ENCODE peak calls at places on chromosomes 3 and 15, in six cellular contexts. U is HCT116, Q is H1, O is K562, P is HepG2, K is GM12878. T is an unnamed sample.
A peak's percentile ranks its signal among the peaks of the same experiment; 100 is the strongest.

GRCh38 chr15:38440353-38441129 is 13.4 kb upstream of the FAM98B start:
- DNase-seq in U (peak; percentile 47), Q (peak; percentile 62), O (peak; percentile 67), P (peak; percentile 75), K (peak; percentile 44), T (peak; percentile 27)

GRCh38 chr15:89419370-89419984 is 76.9 kb downstream of the RHCG start:
- DNase-seq in U (no peak), Q (peak; percentile 95), O (peak; percentile 69), P (peak; percentile 18), K (no peak), T (peak; percentile 78)

GRCh38 chr3:29440321-29441019 is 159.6 kb downstream of the RBMS3 start:
- DNase-seq in U (no peak), Q (no peak), O (no peak), P (no peak), K (no peak), T (no peak)

GRCh38 chr3:60742606-60743145 is 508.6 kb downstream of the FHIT start:
- DNase-seq in U (no peak), Q (peak; percentile 69), O (no peak), P (peak; percentile 25), K (no peak), T (peak; percentile 33)

GRCh38 chr15:52115598-52116427 is 3.2 kb upstream of the BCL2L10 start:
- DNase-seq in U (no peak), Q (no peak), O (no peak), P (peak; percentile 88), K (no peak), T (no peak)

GRCh38 chr3:146093928-146094327 is 67.1 kb downstream of the PLOD2 start:
- DNase-seq in U (no peak), Q (no peak), O (no peak), P (no peak), K (no peak), T (no peak)

GRCh38 chr3:16252243-16252978 is 12.3 kb downstream of the DPH3 start:
- DNase-seq in U (no peak), Q (no peak), O (no peak), P (peak; percentile 91), K (peak; percentile 32), T (no peak)

GRCh38 chr15:59166601-59167265 is 39.9 kb upstream of the LDHAL6B start:
- DNase-seq in U (no peak), Q (no peak), O (no peak), P (no peak), K (no peak), T (no peak)

GRCh38 chr3:25293736-25294135 is 134.3 kb upstream of the RARB start:
- DNase-seq in U (no peak), Q (no peak), O (no peak), P (no peak), K (no peak), T (no peak)

GRCh38 chr15:39009740-39010139 is 445.1 kb upstream of the RASGRP1 start:
- DNase-seq in U (no peak), Q (no peak), O (no peak), P (no peak), K (no peak), T (no peak)

GRCh38 chr15:35693286-35693685 is 147.3 kb upstream of the DPH6 start:
- DNase-seq in U (no peak), Q (no peak), O (no peak), P (no peak), K (no peak), T (no peak)

GRCh38 chr3:194440756-194441155 is 41.7 kb upstream of the GP5 start:
- DNase-seq in U (no peak), Q (no peak), O (no peak), P (no peak), K (no peak), T (no peak)

GRCh38 chr3:161890147-161890625 is 393.6 kb downstream of the OTOL1 start:
- DNase-seq in U (peak; percentile 44), Q (no peak), O (no peak), P (no peak), K (no peak), T (no peak)

GRCh38 chr3:48418651-48419050 is 11.2 kb downstream of the PLXNB1 start:
- DNase-seq in U (no peak), Q (no peak), O (no peak), P (no peak), K (no peak), T (no peak)

GRCh38 chr3:60490992-60491391 is 760.3 kb downstream of the FHIT start:
- DNase-seq in U (no peak), Q (no peak), O (no peak), P (no peak), K (no peak), T (no peak)

GRCh38 chr15:32943691-32944090 is 225.9 kb downstream of the GREM1 start:
- DNase-seq in U (no peak), Q (no peak), O (no peak), P (no peak), K (no peak), T (no peak)

GRCh38 chr3:70882104-70882503 is 569.7 kb upstream of the MDFIC2 start:
- DNase-seq in U (no peak), Q (no peak), O (no peak), P (no peak), K (no peak), T (no peak)

GRCh38 chr3:168051579-168052183 is 44.0 kb downstream of the GOLIM4 start:
- DNase-seq in U (no peak), Q (no peak), O (no peak), P (no peak), K (peak; percentile 12), T (no peak)

GRCh38 chr3:56976666-56977560 is 83.6 kb upstream of the SPATA12 start:
- DNase-seq in U (no peak), Q (no peak), O (no peak), P (no peak), K (no peak), T (no peak)

GRCh38 chr3:170869645-170870593 is at the start of gene RPL22L1:
- DNase-seq in U (peak; percentile 91), Q (peak; percentile 90), O (peak; percentile 81), P (peak; percentile 90), K (peak; percentile 91), T (peak; percentile 88)

GRCh38 chr3:152258448-152259302 is 10.1 kb upstream of the MBNL1 start:
- DNase-seq in U (peak; percentile 80), Q (no peak), O (no peak), P (peak; percentile 94), K (no peak), T (no peak)

GRCh38 chr3:185049710-185050109 is 103.2 kb downstream of the C3orf70 start:
- DNase-seq in U (no peak), Q (no peak), O (no peak), P (no peak), K (no peak), T (peak; percentile 13)

GRCh38 chr3:193711523-193711963 is 118.5 kb downstream of the OPA1 start:
- DNase-seq in U (no peak), Q (no peak), O (no peak), P (peak; percentile 75), K (no peak), T (no peak)

GRCh38 chr3:36494461-36495109 is 114.3 kb downstream of the STAC start:
- DNase-seq in U (no peak), Q (no peak), O (no peak), P (no peak), K (no peak), T (no peak)

DNA sequence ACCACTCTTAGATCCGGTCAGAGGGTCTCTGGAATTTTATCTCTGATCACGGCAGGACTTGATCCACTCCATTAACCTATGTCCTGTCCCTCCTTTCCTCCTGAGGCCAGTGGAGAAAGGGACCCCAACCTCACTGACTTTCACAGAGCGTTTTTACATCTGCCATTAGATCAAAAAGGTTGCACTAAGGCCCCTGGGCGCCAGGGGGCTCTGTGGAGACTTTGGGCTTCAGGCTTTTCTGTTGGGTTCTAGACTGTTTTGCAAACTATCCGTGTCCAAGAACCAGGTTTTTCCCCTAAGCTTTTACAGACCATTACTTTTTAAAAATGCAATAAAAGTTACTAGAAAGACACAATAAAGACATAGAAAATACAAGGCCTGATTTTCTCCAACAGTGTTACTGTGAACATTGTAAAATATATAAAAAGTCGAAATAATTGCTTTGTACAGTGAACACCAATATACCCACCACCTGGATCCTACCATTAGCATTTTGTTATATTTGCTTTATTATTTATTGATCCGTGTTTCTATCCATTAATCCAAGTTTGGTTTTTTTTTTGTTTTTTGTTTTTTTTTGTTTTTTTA is 159.7 kb downstream of the POLR2M start:
- DNase-seq in U (peak; percentile 52), Q (peak; percentile 87), O (peak; percentile 47), P (peak; percentile 56), K (no peak), T (peak; percentile 49)
- TF ChIP-seq ZNF274 in U (no peak), Q (no peak), O (no peak), P (no peak), K (no peak), T (no peak)

GRCh38 chr3:50195501-50196252 is 4.3 kb downstream of the GNAT1 start:
- DNase-seq in U (no peak), Q (no peak), O (no peak), P (peak; percentile 97), K (no peak), T (no peak)
- TF ChIP-seq YY1 in U (no peak), Q (no peak), O (no peak), P (no peak), K (no peak), T (no peak)

DNA sequence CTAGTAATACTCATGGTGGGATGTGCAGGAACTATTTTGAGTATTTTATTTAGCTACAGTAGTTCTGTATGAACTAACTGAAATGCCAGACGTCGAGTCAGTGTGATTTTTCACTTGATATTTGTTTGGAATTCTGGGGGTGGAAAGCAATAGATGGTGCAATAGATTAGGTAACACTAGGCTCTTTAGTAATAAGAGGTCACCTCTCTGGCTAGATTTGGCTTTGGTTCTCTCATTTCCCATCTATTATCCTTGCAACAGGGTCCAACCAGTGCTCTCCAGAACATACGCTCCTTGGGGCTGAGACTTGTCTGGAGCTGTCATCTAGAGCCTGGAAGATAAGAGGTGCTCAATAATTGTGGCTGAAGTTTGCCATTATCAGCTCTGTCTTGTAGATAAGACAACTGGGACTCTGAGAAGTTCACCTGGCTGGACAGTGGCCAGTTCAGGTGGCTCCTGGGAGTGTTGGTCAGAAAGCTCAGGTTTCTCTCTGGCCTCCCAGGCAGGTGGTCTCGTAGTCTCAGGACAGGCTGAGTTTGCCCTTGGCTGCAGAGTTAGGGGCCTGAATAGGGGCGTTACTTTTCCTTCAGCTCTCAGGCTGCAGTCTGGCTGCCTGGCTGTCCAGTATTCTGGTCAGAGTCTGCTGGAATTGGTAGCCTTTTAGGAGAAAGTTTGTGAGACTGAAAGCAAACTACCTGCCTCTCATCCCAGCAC is 277.5 kb upstream of the RGMA start:
- DNase-seq in U (no peak), Q (no peak), O (no peak), P (no peak), K (no peak), T (no peak)
- H3K4me1 ChIP-seq in U (no peaks in the 10 kb centered on the region), Q (peaks cover 4% of the 10 kb centered on the region), O (no peaks in the 10 kb centered on the region), P (no peaks in the 10 kb centered on the region), K (no peaks in the 10 kb centered on the region), T (peaks cover 10% of the 10 kb centered on the region)

GRCh38 chr15:77580991-77581682 is 51.6 kb downstream of the LINGO1 start:
- DNase-seq in U (no peak), Q (no peak), O (no peak), P (no peak), K (no peak), T (no peak)

GRCh38 chr15:77584691-77585090 is 48.0 kb downstream of the LINGO1 start:
- DNase-seq in U (no peak), Q (no peak), O (no peak), P (no peak), K (no peak), T (no peak)

GRCh38 chr15:77581896-77582569 is 50.7 kb downstream of the LINGO1 start:
- DNase-seq in U (no peak), Q (no peak), O (no peak), P (no peak), K (no peak), T (no peak)

GRCh38 chr15:77582763-77583162 is 49.9 kb downstream of the LINGO1 start:
- DNase-seq in U (no peak), Q (no peak), O (no peak), P (no peak), K (no peak), T (no peak)

GRCh38 chr15:77584201-77584600 is 48.5 kb downstream of the LINGO1 start:
- DNase-seq in U (no peak), Q (no peak), O (peak; percentile 51), P (peak; percentile 38), K (no peak), T (no peak)
- TF ChIP-seq ZNF274 in U (no peak), Q (no peak), O (no peak), P (no peak), K (no peak), T (no peak)